ENCODE peak calls at places on chromosomes 1 and 21, in nine cellular contexts. One of them, this sample, is unnamed. For H3K36me3 and H3K9me3, the result is how much of the 10 kb centered on the place peaks cover.

GRCh38 chr1:206575165-206575893 is 36.9 kb downstream of the EIF2D start:
- DNase-seq in neuronal stem cell: no peak
- DNase-seq in endodermal cell: no peak
- DNase-seq in psoas muscle: no peak
- DNase-seq in pancreas: no peak
- DNase-seq in left ventricle myocardium inferior: peak
- DNase-seq in neural progenitor cell: no peak
- DNase-seq in heart right ventricle: peak
- DNase-seq in body of pancreas: peak
- DNase-seq in this sample: peak

GRCh38 chr1:94055459-94056122 is 65.4 kb downstream of the ABCA4 start:
- DNase-seq in neural progenitor cell: no peak
- DNase-seq in endodermal cell: no peak
- DNase-seq in left ventricle myocardium inferior: no peak
- DNase-seq in body of pancreas: no peak
- DNase-seq in psoas muscle: no peak
- DNase-seq in heart right ventricle: no peak
- DNase-seq in pancreas: no peak
- DNase-seq in neuronal stem cell: no peak
- DNase-seq in this sample: no peak

GRCh38 chr1:237562247-237562823 is 328.4 kb downstream of the ZP4 start:
- DNase-seq in body of pancreas: no peak
- DNase-seq in pancreas: no peak
- DNase-seq in heart right ventricle: no peak
- DNase-seq in neural progenitor cell: peak
- DNase-seq in psoas muscle: no peak
- DNase-seq in neuronal stem cell: peak
- DNase-seq in endodermal cell: peak
- DNase-seq in left ventricle myocardium inferior: no peak
- DNase-seq in this sample: no peak

GRCh38 chr1:47752048-47752451 is 245.1 kb downstream of the TRABD2B start:
- DNase-seq in neural progenitor cell: no peak
- DNase-seq in left ventricle myocardium inferior: no peak
- DNase-seq in neuronal stem cell: no peak
- DNase-seq in pancreas: no peak
- DNase-seq in heart right ventricle: no peak
- DNase-seq in psoas muscle: peak
- DNase-seq in body of pancreas: no peak
- DNase-seq in endodermal cell: peak
- DNase-seq in this sample: no peak

GRCh38 chr1:85992756-85993155 is 163.8 kb downstream of the COL24A1 start:
- DNase-seq in psoas muscle: no peak
- DNase-seq in neuronal stem cell: no peak
- DNase-seq in pancreas: no peak
- DNase-seq in neural progenitor cell: no peak
- DNase-seq in left ventricle myocardium inferior: no peak
- DNase-seq in body of pancreas: no peak
- DNase-seq in endodermal cell: no peak
- DNase-seq in heart right ventricle: no peak
- DNase-seq in this sample: no peak

GRCh38 chr21:42844411-42845113 is 34.8 kb downstream of the WDR4 start:
- DNase-seq in neural progenitor cell: no peak
- DNase-seq in endodermal cell: peak
- DNase-seq in neuronal stem cell: no peak
- DNase-seq in psoas muscle: peak
- DNase-seq in body of pancreas: peak
- DNase-seq in pancreas: peak
- DNase-seq in left ventricle myocardium inferior: peak
- DNase-seq in heart right ventricle: peak
- DNase-seq in this sample: peak

GRCh38 chr1:91894036-91894761 is 8.2 kb upstream of the TGFBR3 start:
- DNase-seq in heart right ventricle: no peak
- DNase-seq in body of pancreas: no peak
- DNase-seq in endodermal cell: no peak
- DNase-seq in left ventricle myocardium inferior: no peak
- DNase-seq in pancreas: no peak
- DNase-seq in neuronal stem cell: no peak
- DNase-seq in neural progenitor cell: no peak
- DNase-seq in psoas muscle: no peak
- DNase-seq in this sample: no peak

GRCh38 chr1:116874622-116875277 is 35.0 kb upstream of the PTGFRN start:
- DNase-seq in neural progenitor cell: no peak
- DNase-seq in psoas muscle: no peak
- DNase-seq in left ventricle myocardium inferior: no peak
- DNase-seq in heart right ventricle: no peak
- DNase-seq in neuronal stem cell: no peak
- DNase-seq in endodermal cell: no peak
- DNase-seq in body of pancreas: no peak
- DNase-seq in pancreas: no peak
- DNase-seq in this sample: no peak

GRCh38 chr1:226223786-226224244 is 351 bp downstream of the MIXL1 start:
- DNase-seq in neuronal stem cell: peak
- DNase-seq in body of pancreas: no peak
- DNase-seq in left ventricle myocardium inferior: no peak
- DNase-seq in endodermal cell: peak
- DNase-seq in neural progenitor cell: peak
- DNase-seq in psoas muscle: no peak
- DNase-seq in heart right ventricle: no peak
- DNase-seq in pancreas: peak
- DNase-seq in this sample: no peak

GRCh38 chr1:224454337-224455055 is 19.9 kb upstream of the WDR26 start:
- DNase-seq in body of pancreas: peak
- DNase-seq in pancreas: no peak
- DNase-seq in left ventricle myocardium inferior: no peak
- DNase-seq in endodermal cell: peak
- DNase-seq in neuronal stem cell: no peak
- DNase-seq in psoas muscle: no peak
- DNase-seq in heart right ventricle: no peak
- DNase-seq in neural progenitor cell: no peak
- DNase-seq in this sample: no peak

GRCh38 chr1:248853668-248854375 is 5.1 kb downstream of the ZNF692 start:
- DNase-seq in neuronal stem cell: no peak
- DNase-seq in neural progenitor cell: no peak
- DNase-seq in body of pancreas: no peak
- DNase-seq in heart right ventricle: no peak
- DNase-seq in endodermal cell: peak
- DNase-seq in left ventricle myocardium inferior: no peak
- DNase-seq in pancreas: no peak
- DNase-seq in psoas muscle: no peak
- DNase-seq in this sample: no peak

GRCh38 chr1:118077331-118078055 is 107.5 kb downstream of the SPAG17 start:
- DNase-seq in endodermal cell: peak
- DNase-seq in neuronal stem cell: peak
- DNase-seq in heart right ventricle: no peak
- DNase-seq in neural progenitor cell: peak
- DNase-seq in body of pancreas: peak
- DNase-seq in pancreas: no peak
- DNase-seq in psoas muscle: no peak
- DNase-seq in left ventricle myocardium inferior: no peak
- DNase-seq in this sample: peak

GRCh38 chr1:204842892-204843291 is 27.8 kb upstream of the NFASC start:
- DNase-seq in neuronal stem cell: no peak
- DNase-seq in neural progenitor cell: no peak
- DNase-seq in heart right ventricle: no peak
- DNase-seq in body of pancreas: no peak
- DNase-seq in psoas muscle: no peak
- DNase-seq in endodermal cell: no peak
- DNase-seq in pancreas: no peak
- DNase-seq in left ventricle myocardium inferior: no peak
- DNase-seq in this sample: peak

GRCh38 chr1:10909697-10910489 is 102.6 kb upstream of the TARDBP start:
- DNase-seq in pancreas: peak
- DNase-seq in neural progenitor cell: peak
- DNase-seq in body of pancreas: peak
- DNase-seq in neuronal stem cell: no peak
- DNase-seq in psoas muscle: peak
- DNase-seq in left ventricle myocardium inferior: peak
- DNase-seq in endodermal cell: peak
- DNase-seq in heart right ventricle: no peak
- DNase-seq in this sample: peak

GRCh38 chr1:94792473-94792875 is 27.7 kb upstream of the SLC44A3 start:
- DNase-seq in neural progenitor cell: no peak
- DNase-seq in heart right ventricle: no peak
- DNase-seq in neuronal stem cell: no peak
- DNase-seq in left ventricle myocardium inferior: no peak
- DNase-seq in psoas muscle: no peak
- DNase-seq in pancreas: no peak
- DNase-seq in body of pancreas: no peak
- DNase-seq in endodermal cell: no peak
- DNase-seq in this sample: no peak

GRCh38 chr1:171563675-171564074 is 58.4 kb upstream of the MYOCOS start:
- DNase-seq in body of pancreas: no peak
- DNase-seq in endodermal cell: no peak
- DNase-seq in pancreas: no peak
- DNase-seq in heart right ventricle: no peak
- DNase-seq in neural progenitor cell: no peak
- DNase-seq in psoas muscle: no peak
- DNase-seq in left ventricle myocardium inferior: no peak
- DNase-seq in neuronal stem cell: no peak
- DNase-seq in this sample: no peak

GRCh38 chr1:171566467-171566866 is 55.6 kb upstream of the MYOCOS start:
- DNase-seq in body of pancreas: no peak
- DNase-seq in pancreas: no peak
- DNase-seq in endodermal cell: no peak
- DNase-seq in neuronal stem cell: no peak
- DNase-seq in heart right ventricle: no peak
- DNase-seq in psoas muscle: no peak
- DNase-seq in neural progenitor cell: no peak
- DNase-seq in left ventricle myocardium inferior: no peak
- DNase-seq in this sample: no peak
- H3K36me3 ChIP-seq in body of pancreas: under half
- H3K36me3 ChIP-seq in pancreas: under half
- H3K36me3 ChIP-seq in endodermal cell: half or more
- H3K36me3 ChIP-seq in neuronal stem cell: under half
- H3K36me3 ChIP-seq in heart right ventricle: half or more
- H3K36me3 ChIP-seq in psoas muscle: half or more
- H3K36me3 ChIP-seq in neural progenitor cell: under half
- H3K36me3 ChIP-seq in left ventricle myocardium inferior: half or more
- H3K36me3 ChIP-seq in this sample: half or more

DNA sequence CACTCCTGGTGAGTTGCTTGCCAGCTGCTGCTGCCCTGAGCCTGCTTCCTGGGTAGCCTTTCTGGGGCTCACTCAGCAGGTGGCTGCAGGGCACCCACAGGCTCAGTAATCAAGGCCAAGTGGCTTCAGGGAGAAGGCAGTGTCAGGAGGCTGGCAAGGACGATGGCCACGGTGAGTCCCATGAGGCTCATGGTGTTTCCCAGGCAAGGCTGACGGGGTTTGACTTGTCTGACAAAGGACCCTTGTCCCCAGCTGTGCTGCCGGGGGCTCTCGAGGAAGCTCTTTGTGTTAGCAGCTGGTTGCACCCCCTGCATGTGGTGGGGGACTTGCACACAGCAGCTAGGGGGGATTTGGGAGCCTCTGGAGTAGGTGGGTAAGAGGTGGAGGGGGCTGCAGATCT is 190.5 kb upstream of the C1orf174 start:
- DNase-seq in endodermal cell: no peak
- DNase-seq in neural progenitor cell: no peak
- DNase-seq in left ventricle myocardium inferior: no peak
- DNase-seq in pancreas: no peak
- DNase-seq in heart right ventricle: no peak
- DNase-seq in body of pancreas: no peak
- DNase-seq in psoas muscle: no peak
- DNase-seq in neuronal stem cell: no peak
- DNase-seq in this sample: no peak
- H3K9me3 ChIP-seq in endodermal cell: under half
- H3K9me3 ChIP-seq in neural progenitor cell: under half
- H3K9me3 ChIP-seq in left ventricle myocardium inferior: under half
- H3K9me3 ChIP-seq in pancreas: under half
- H3K9me3 ChIP-seq in heart right ventricle: under half
- H3K9me3 ChIP-seq in body of pancreas: under half
- H3K9me3 ChIP-seq in psoas muscle: under half
- H3K9me3 ChIP-seq in neuronal stem cell: under half
- H3K9me3 ChIP-seq in this sample: under half

GRCh38 chr1:55067914-55068313 is 28.6 kb downstream of the PCSK9 start:
- DNase-seq in psoas muscle: no peak
- DNase-seq in heart right ventricle: no peak
- DNase-seq in neural progenitor cell: no peak
- DNase-seq in pancreas: no peak
- DNase-seq in left ventricle myocardium inferior: no peak
- DNase-seq in endodermal cell: no peak
- DNase-seq in neuronal stem cell: no peak
- DNase-seq in body of pancreas: no peak
- DNase-seq in this sample: no peak
- H3K36me3 ChIP-seq in psoas muscle: half or more
- H3K36me3 ChIP-seq in heart right ventricle: half or more
- H3K36me3 ChIP-seq in neural progenitor cell: under half
- H3K36me3 ChIP-seq in pancreas: under half
- H3K36me3 ChIP-seq in left ventricle myocardium inferior: half or more
- H3K36me3 ChIP-seq in endodermal cell: half or more
- H3K36me3 ChIP-seq in neuronal stem cell: under half
- H3K36me3 ChIP-seq in body of pancreas: under half
- H3K36me3 ChIP-seq in this sample: half or more

DNA sequence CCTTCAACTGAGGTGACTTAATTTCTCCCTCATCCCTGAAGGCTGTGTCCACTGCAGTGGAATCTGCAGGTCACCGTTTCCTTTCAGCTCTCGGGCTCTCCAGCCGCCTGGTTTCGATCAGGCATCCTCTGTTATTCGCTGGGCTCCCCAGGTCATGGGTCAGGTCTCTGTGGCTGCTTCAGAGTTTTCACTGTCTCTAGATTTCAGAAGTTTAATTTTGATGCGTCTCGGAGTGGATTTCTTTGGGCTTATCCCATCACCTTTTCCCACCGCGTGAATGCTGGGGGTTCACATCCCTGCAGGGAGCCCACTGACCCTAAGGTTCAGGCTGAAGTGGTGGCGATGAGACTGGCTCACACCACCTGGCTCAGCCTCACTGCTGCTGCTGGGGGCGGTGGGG is 3.3 kb downstream of the ACTRT2 start:
- DNase-seq in pancreas: no peak
- DNase-seq in heart right ventricle: no peak
- DNase-seq in left ventricle myocardium inferior: no peak
- DNase-seq in psoas muscle: no peak
- DNase-seq in neural progenitor cell: no peak
- DNase-seq in endodermal cell: no peak
- DNase-seq in body of pancreas: no peak
- DNase-seq in neuronal stem cell: no peak
- DNase-seq in this sample: no peak
- H3K9me3 ChIP-seq in pancreas: under half
- H3K9me3 ChIP-seq in heart right ventricle: under half
- H3K9me3 ChIP-seq in left ventricle myocardium inferior: under half
- H3K9me3 ChIP-seq in psoas muscle: under half
- H3K9me3 ChIP-seq in neural progenitor cell: under half
- H3K9me3 ChIP-seq in endodermal cell: under half
- H3K9me3 ChIP-seq in body of pancreas: under half
- H3K9me3 ChIP-seq in neuronal stem cell: under half
- H3K9me3 ChIP-seq in this sample: under half

This sample was measured in WERI-Rb-1.